ENCODE peak calls at places on chromosomes 4 and X, in four cellular contexts. G is activated CD8-positive, alpha-beta T cell treated with anti-CD3 and anti-CD28 coated beads, Interleukin-2, amount 10 ng/mL, durations not matched to agents 7 days and 5 days; J is fibroblast of lung; B is stimulated activated CD4-positive, alpha-beta T cell treated with anti-CD3 and anti-CD28 coated beads, TNF-alpha, amount 100 ng/mL, for 1 hour. U is an unnamed sample.

GRCh38 chrX:153938226-153938786 is 3.5 kb upstream of the NAA10 start:
- DNase-seq in B (no peak), J (no peak), G (no peak), U (no peak)

GRCh38 chr4:34720563-34720962 is 1523.8 kb downstream of the ARAP2 start:
- DNase-seq in G (no peak), B (no peak), J (peak; percentile 77), U (peak; percentile 27)

GRCh38 chr4:108683479-108683878 is 33.1 kb downstream of the OSTC start:
- DNase-seq in G (no peak), J (peak; percentile 51), B (no peak), U (peak; percentile 15)

GRCh38 chr4:3803475-3803847 is 37.3 kb downstream of the ADRA2C start:
- DNase-seq in G (no peak), B (no peak), J (no peak), U (no peak)

GRCh38 chr4:177692907-177693306 is 250.7 kb upstream of the AGA start:
- DNase-seq in J (no peak), B (no peak), G (no peak), U (no peak)

GRCh38 chrX:46759645-46759974 is 692 bp upstream of the SLC9A7 start:
- DNase-seq in B (no peak), J (peak; percentile 5), G (no peak), U (no peak)

GRCh38 chrX:39247536-39247935 is 446.3 kb downstream of the MID1IP1 start:
- DNase-seq in G (no peak), J (no peak), B (no peak), U (no peak)

GRCh38 chr4:150886597-150886996 is 128.5 kb downstream of the LRBA start:
- DNase-seq in J (peak; percentile 38), B (no peak), G (no peak), U (no peak)

GRCh38 chr4:169270810-169271691 is at the start of gene SH3RF1:
- DNase-seq in J (peak; percentile 85), B (no peak), G (peak; percentile 41), U (no peak)

GRCh38 chr4:119725011-119725410 is 96.4 kb upstream of the PDE5A start:
- DNase-seq in J (no peak), G (no peak), B (no peak), U (no peak)

GRCh38 chrX:15242899-15243555 is 26.9 kb downstream of the ASB9 start:
- DNase-seq in G (peak; percentile 57), J (peak; percentile 60), B (peak; percentile 10), U (peak; percentile 43)

GRCh38 chr4:32249040-32249439 is 1528.9 kb downstream of the PCDH7 start:
- DNase-seq in G (no peak), B (no peak), J (no peak), U (no peak)

GRCh38 chr4:4541040-4541631 is 712 bp downstream of the STX18 start:
- DNase-seq in B (no peak), J (peak; percentile 58), G (peak; percentile 58), U (no peak)

GRCh38 chrX:123422875-123423274 is 238.8 kb downstream of the GRIA3 start:
- DNase-seq in G (no peak), J (peak; percentile 44), B (no peak), U (no peak)

GRCh38 chr4:163681208-163681821 is 186.8 kb downstream of the TMA16 start:
- DNase-seq in G (peak; percentile 46), B (no peak), J (peak; percentile 57), U (peak; percentile 38)

GRCh38 chr4:14807857-14808256 is 194.4 kb upstream of the CPEB2 start:
- DNase-seq in G (no peak), J (no peak), B (no peak), U (no peak)

GRCh38 chrX:100696699-100697351 is 35.1 kb downstream of the SYTL4 start:
- DNase-seq in B (no peak), G (no peak), J (no peak), U (no peak)

GRCh38 chr4:172680701-172681100 is 487.9 kb upstream of the GALNT7 start:
- DNase-seq in J (no peak), B (no peak), G (no peak), U (no peak)

GRCh38 chr4:8556341-8557150 is 23.6 kb upstream of the GPR78 start:
- DNase-seq in G (no peak), J (no peak), B (no peak), U (no peak)